ENCODE peak calls at places on chromosomes 6 and 20, in five cellular contexts. F, X, L, K and D are unnamed samples.

GRCh38 chr6:2581611-2582010 is 169.1 kb downstream of the MYLK4 start:
- DNase-seq in X (no peak), K (no peak), L (peak; percentile 28), F (no peak), D (no peak)

GRCh38 chr6:157060440-157060949 is 262.8 kb downstream of the TMEM242 start:
- DNase-seq in F (peak; percentile 64), L (no peak), X (no peak), K (no peak), D (no peak)

GRCh38 chr20:54048489-54048888 is 21.9 kb downstream of the BCAS1 start:
- DNase-seq in F (peak; percentile 20), K (no peak), X (no peak), L (no peak), D (no peak)

GRCh38 chr6:35016417-35017221 is 124.5 kb downstream of the TCP11 start:
- DNase-seq in X (no peak), K (peak; percentile 88), L (peak; percentile 92), F (peak; percentile 69), D (no peak)

GRCh38 chr6:40950986-40951730 is 87.9 kb downstream of the UNC5CL start:
- DNase-seq in X (no peak), F (peak; percentile 84), L (peak; percentile 15), K (peak; percentile 41), D (no peak)

GRCh38 chr6:10375391-10375969 is 39.4 kb downstream of the TFAP2A start:
- DNase-seq in L (no peak), X (no peak), F (no peak), K (no peak), D (no peak)

GRCh38 chr6:170038251-170038650 is 252.6 kb downstream of the DLL1 start:
- DNase-seq in K (no peak), X (peak; percentile 61), F (no peak), L (no peak), D (no peak)

GRCh38 chr6:111322145-111322544 is 160.9 kb downstream of the REV3L start:
- DNase-seq in K (no peak), X (no peak), F (no peak), L (no peak), D (no peak)

GRCh38 chr6:11748591-11748990 is 30.0 kb downstream of the ADTRP start:
- DNase-seq in F (no peak), X (no peak), K (no peak), L (no peak), D (no peak)
- TF ChIP-seq CTCF in F (no peak), X (no peak), K (no peak), L (no peak), D (no peak)

GRCh38 chr20:62804021-62804631 is 509 bp upstream of the OGFR start:
- DNase-seq in L (no peak), K (no peak), F (no peak), X (no peak), D (peak; percentile 58)
- TF ChIP-seq CTCF in L (no peak), K (no peak), F (no peak), X (no peak), D (no peak)

DNA sequence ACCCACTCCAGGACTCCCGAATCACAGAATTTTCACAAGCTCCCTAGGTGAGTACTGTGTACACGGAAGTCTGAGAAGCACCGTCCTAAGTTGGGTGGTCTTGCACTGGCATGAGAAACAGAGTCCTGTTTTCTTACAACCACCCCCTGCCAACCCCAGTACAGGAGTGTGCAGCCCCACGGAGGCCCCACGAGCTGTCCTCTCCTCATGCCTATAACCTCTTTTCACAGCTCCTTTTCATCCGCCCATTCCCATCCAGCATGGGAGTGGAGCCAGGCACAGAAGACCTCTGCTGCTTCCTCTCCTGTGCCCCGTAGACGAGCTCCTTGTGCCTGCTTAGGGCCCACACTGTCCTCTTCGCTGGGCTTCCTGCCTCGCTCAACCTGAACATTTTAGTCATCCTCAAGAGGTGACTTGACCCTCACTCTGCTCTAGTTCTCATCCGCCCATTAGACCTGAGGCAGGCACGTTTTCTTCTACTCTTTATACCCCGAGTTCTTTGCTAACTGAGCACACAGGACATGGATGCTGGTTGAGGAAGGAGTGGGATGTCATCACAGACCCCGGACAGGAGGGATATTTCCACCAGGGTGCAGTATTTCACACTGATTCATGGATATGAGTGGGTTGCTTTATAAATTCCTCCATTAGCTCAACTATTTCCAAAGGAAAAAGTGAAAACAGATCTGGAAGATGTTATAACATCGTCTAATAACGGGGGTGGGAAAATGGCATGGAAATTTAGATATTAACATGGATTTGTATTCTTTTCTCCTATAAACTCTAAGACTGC is 160.5 kb downstream of the TTLL2 start:
- DNase-seq in K (no peak), F (peak; percentile 3), X (no peak), L (peak; percentile 55), D (no peak)
- TF ChIP-seq CTCF in K (no peak), F (no peak), X (peak; percentile 28), L (peak; percentile 52), D (no peak)

DNA sequence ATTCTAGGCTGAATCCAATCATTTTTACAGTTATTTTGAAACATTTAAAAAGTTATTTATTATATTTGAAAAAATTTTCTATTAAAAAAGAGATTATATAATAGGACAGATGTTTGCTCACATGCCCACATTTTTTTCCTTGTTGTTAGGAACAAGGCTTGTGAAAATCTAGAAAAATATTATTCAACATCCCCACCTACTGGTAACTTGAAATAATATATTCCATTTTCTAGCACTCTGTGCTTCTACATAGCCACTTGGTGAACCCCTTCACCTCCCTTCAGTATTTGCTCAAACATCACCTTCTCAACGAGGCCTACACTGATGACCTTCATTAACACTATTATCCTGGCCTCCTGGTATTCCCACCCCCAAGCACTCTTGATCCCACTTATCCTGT is 18.4 kb upstream of the GPRC6A start:
- DNase-seq in X (no peak), K (peak; percentile 41), F (peak; percentile 24), L (peak; percentile 36), D (peak; percentile 12)
- TF ChIP-seq CTCF in X (no peak), K (peak; percentile 49), F (no peak), L (peak; percentile 7), D (no peak)

GRCh38 chr6:132161283-132161682 is 210.1 kb upstream of the CCN2 start:
- DNase-seq in X (no peak), L (peak; percentile 70), F (peak; percentile 60), K (peak; percentile 80), D (peak; percentile 7)
- TF ChIP-seq CTCF in X (no peak), L (peak; percentile 34), F (peak; percentile 74), K (peak; percentile 72), D (no peak)

GRCh38 chr20:40265872-40266533 is 423.0 kb downstream of the MAFB start:
- DNase-seq in X (no peak), F (no peak), K (no peak), L (peak; percentile 58), D (no peak)
- TF ChIP-seq CTCF in X (peak; percentile 30), F (peak; percentile 52), K (peak; percentile 15), L (no peak), D (no peak)

DNA sequence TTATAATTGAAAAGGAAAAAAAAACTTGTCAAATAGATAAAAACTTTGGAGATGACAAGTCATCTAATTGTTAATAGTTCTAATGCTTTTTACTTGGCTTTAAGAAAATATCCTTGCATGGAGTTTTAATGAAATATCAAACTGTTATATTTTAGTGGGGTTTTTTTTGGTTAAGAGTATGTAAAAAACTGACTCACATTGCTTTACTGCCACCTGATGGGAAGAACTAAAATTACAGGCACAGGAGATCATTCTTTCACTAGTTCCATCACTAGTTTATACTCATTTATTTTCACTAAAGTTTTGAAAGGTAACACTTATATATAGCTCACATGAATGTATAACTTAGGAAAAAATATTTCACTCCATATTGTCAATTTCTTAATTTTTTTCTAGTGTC is 309.1 kb downstream of the LMBRD1 start:
- DNase-seq in K (no peak), F (no peak), X (no peak), L (no peak), D (no peak)
- TF ChIP-seq CTCF in K (no peak), F (no peak), X (no peak), L (no peak), D (no peak)